ENCODE peak calls at places on chromosomes 5 and 9, in five cellular contexts. Q is lung; S is naive thymus-derived CD4-positive, alpha-beta T cell; W is A549; T is heart left ventricle. N is an unnamed sample.
A peak's percentile ranks its signal among the peaks of the same experiment; 100 is the strongest.

GRCh38 chr9:77649109-77649812 is 1.1 kb upstream of the GNA14 start:
- DNase-seq in Q (no peak), S (no peak), W (peak; percentile 17), T (no peak), N (no peak)

GRCh38 chr9:26369096-26369495 is 523.5 kb downstream of the CAAP1 start:
- DNase-seq in Q (no peak), S (no peak), W (no peak), T (no peak), N (no peak)

GRCh38 chr5:86880785-86881492 is 263.2 kb downstream of the COX7C start:
- DNase-seq in Q (peak; percentile 31), S (no peak), W (peak; percentile 25), T (no peak), N (peak; percentile 34)

GRCh38 chr9:95001720-95002119 is 275.2 kb downstream of the AOPEP start:
- DNase-seq in Q (no peak), S (no peak), W (no peak), T (no peak), N (no peak)

GRCh38 chr5:83467315-83468044 is 4.1 kb upstream of the VCAN start:
- DNase-seq in Q (no peak), S (no peak), W (no peak), T (peak; percentile 67), N (no peak)

GRCh38 chr5:177430972-177431316 is 4.5 kb downstream of the GRK6 start:
- DNase-seq in Q (no peak), S (no peak), W (no peak), T (no peak), N (no peak)

GRCh38 chr5:89946514-89946913 is 463.0 kb downstream of the CETN3 start:
- DNase-seq in Q (no peak), S (no peak), W (no peak), T (no peak), N (no peak)

GRCh38 chr5:126793097-126793496 is 16.2 kb downstream of the LMNB1 start:
- DNase-seq in Q (no peak), S (no peak), W (no peak), T (no peak), N (no peak)

GRCh38 chr5:6483880-6484382 is 35.3 kb downstream of the UBE2QL1 start:
- DNase-seq in Q (no peak), S (no peak), W (no peak), T (no peak), N (no peak)

GRCh38 chr5:44953078-44953477 is 144.3 kb downstream of the MRPS30 start:
- DNase-seq in Q (no peak), S (no peak), W (no peak), T (no peak), N (no peak)

GRCh38 chr5:170393235-170393634 is 4.1 kb upstream of the KCNMB1 start:
- DNase-seq in Q (no peak), S (no peak), W (no peak), T (no peak), N (no peak)

GRCh38 chr5:33166522-33166921 is 274.2 kb upstream of the TARS1 start:
- DNase-seq in Q (no peak), S (no peak), W (no peak), T (no peak), N (no peak)

GRCh38 chr5:17992296-17992695 is 358.0 kb downstream of the TAF11L14 start:
- DNase-seq in Q (no peak), S (no peak), W (no peak), T (no peak), N (no peak)

DNA sequence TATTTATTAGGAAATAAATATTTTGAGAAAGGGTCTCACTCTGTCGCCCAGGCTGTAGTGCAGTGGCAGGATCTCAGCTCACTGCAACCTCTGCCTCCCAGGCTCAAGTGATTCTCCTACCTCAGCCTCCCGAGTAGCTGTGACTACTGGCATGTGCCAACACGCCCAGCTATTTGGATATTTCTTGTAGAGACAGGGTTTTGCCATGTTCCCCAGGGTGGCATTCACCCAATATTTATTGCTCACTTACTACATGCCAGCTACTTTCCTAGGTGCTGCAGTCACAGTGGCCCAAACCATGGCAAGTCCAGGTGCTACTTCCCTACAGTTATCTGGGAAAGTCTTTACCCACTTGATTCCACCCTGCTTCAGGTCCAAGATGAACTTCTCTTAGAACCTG is 8.3 kb upstream of the MED7 start:
- DNase-seq in Q (no peak), S (no peak), W (no peak), T (no peak), N (no peak)
- H3K27ac ChIP-seq in Q (no peak overlapping the region), S (no peak overlapping the region), W (no peak overlapping the region), T (no peak overlapping the region), N (no peak overlapping the region)

DNA sequence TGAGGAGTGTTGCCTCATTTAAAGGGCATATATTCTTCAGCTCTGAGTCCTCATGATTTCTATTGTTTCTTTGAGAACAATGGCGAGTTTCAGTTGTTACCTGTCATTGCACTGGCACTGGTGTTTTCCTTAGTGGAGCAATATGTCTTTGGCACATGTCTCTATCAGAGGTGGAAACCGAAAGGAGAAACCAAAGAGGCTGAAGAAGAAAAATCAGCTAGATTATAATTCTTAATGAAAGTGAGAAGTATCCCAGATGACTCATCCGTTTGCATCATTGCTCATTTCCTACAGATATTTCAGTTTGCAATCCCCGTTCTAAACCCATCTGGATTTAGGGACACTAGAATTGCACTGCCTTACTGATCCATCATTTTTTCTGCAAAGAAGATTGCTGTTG is 324.6 kb downstream of the TMEM232 start:
- DNase-seq in Q (no peak), S (no peak), W (no peak), T (no peak), N (no peak)
- H3K27ac ChIP-seq in Q (no peak overlapping the region), S (no peak overlapping the region), W (no peak overlapping the region), T (no peak overlapping the region), N (no peak overlapping the region)

GRCh38 chr9:97905228-97905627 is 17.1 kb downstream of the TRMO start:
- DNase-seq in Q (no peak), S (no peak), W (no peak), T (no peak), N (no peak)
- H3K27ac ChIP-seq in Q (no peak overlapping the region), S (peak overlapping the region; percentile 95), W (no peak overlapping the region), T (no peak overlapping the region), N (no peak overlapping the region)

GRCh38 chr9:127791085-127791484 is 5.3 kb downstream of the CDK9 start:
- DNase-seq in Q (no peak), S (no peak), W (no peak), T (no peak), N (no peak)

GRCh38 chr9:127788337-127789011 is 2.6 kb downstream of the CDK9 start:
- DNase-seq in Q (no peak), S (no peak), W (no peak), T (no peak), N (no peak)

GRCh38 chr9:127790094-127790855 is 4.4 kb downstream of the CDK9 start:
- DNase-seq in Q (no peak), S (no peak), W (no peak), T (peak; percentile 44), N (no peak)

GRCh38 chr9:127786773-127787123 is 914 bp downstream of the CDK9 start:
- DNase-seq in Q (no peak), S (no peak), W (no peak), T (no peak), N (no peak)

GRCh38 chr9:127789179-127789578 is 3.3 kb downstream of the CDK9 start:
- DNase-seq in Q (no peak), S (no peak), W (no peak), T (peak; percentile 35), N (no peak)
- H3K27ac ChIP-seq in Q (no peak overlapping the region), S (no peak overlapping the region), W (no peak overlapping the region), T (no peak overlapping the region), N (no peak overlapping the region)

GRCh38 chr5:150662731-150663516 is 1.9 kb downstream of the MYOZ3 start:
- DNase-seq in Q (no peak), S (no peak), W (no peak), T (no peak), N (no peak)

GRCh38 chr5:150661821-150662596 is 958 bp downstream of the MYOZ3 start:
- DNase-seq in Q (no peak), S (no peak), W (no peak), T (no peak), N (no peak)

GRCh38 chr5:150659360-150660107 is 1.5 kb upstream of the MYOZ3 start:
- DNase-seq in Q (no peak), S (no peak), W (no peak), T (peak; percentile 30), N (no peak)

GRCh38 chr5:150660108-150660831 is 781 bp upstream of the MYOZ3 start:
- DNase-seq in Q (no peak), S (no peak), W (no peak), T (no peak), N (no peak)

DNA sequence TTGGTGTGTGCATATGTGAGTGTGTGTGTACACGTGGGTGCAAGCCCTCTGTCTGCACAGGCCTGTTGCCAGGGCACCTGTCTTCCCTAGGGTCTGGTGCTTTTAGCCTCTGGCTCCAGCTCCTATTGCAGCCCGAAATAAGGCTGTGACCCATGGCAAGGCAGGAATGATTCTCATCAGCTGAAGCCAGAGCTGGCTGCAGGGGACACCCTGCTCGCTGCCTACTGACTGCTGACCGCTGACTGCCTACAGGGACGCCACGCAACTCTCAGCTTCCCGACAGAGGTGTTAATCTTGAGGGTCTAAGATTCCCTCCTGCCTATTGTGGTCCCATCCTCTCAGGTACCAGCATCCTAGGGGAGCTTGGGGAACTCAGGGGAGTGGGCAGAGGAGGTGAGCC is at the start of gene MYOZ3:
- DNase-seq in Q (no peak), S (no peak), W (no peak), T (no peak), N (no peak)
- H3K27ac ChIP-seq in Q (no peak within 1 kb of the TSS), S (no peak within 1 kb of the TSS), W (peak within 1 kb of the TSS; percentile 23), T (peak within 1 kb of the TSS; percentile 24), N (no peak within 1 kb of the TSS)

GRCh38 chr5:158380661-158381060 is 521.7 kb upstream of the CLINT1 start:
- DNase-seq in Q (no peak), S (no peak), W (no peak), T (no peak), N (peak; percentile 48)
- H3K27ac ChIP-seq in Q (no peak overlapping the region), S (no peak overlapping the region), W (no peak overlapping the region), T (no peak overlapping the region), N (no peak overlapping the region)

GRCh38 chr5:179287631-179288030 is 57.6 kb downstream of the ADAMTS2 start:
- DNase-seq in Q (no peak), S (no peak), W (no peak), T (no peak), N (no peak)

GRCh38 chr5:179281688-179282087 is 63.6 kb downstream of the ADAMTS2 start:
- DNase-seq in Q (no peak), S (no peak), W (no peak), T (no peak), N (no peak)

GRCh38 chr5:179287071-179287470 is 58.2 kb downstream of the ADAMTS2 start:
- DNase-seq in Q (no peak), S (no peak), W (no peak), T (no peak), N (no peak)

GRCh38 chr5:179285236-179285635 is 60.0 kb downstream of the ADAMTS2 start:
- DNase-seq in Q (no peak), S (no peak), W (no peak), T (peak; percentile 91), N (no peak)

DNA sequence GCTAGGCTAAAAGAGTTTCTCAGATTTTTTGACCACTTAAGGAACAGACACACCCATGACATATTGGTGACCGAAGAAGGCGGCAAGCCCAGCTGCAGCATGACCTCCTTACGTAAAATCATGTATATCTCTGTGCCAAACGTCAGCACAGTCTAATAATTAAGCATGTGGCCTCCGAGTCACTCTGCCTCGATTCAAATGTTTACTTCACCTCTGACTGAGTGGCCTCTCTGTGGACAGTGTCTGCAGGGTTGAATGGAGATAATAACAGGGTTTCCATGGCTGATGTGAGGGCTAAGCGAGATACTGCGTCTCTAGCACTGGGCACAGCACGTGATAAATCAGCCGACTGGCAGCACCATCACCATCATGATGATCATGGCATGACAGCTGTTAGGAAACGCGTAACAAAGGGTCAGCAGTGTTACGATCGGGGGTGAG is 60.5 kb downstream of the ADAMTS2 start:
- DNase-seq in Q (no peak), S (no peak), W (no peak), T (no peak), N (no peak)
- H3K27ac ChIP-seq in Q (no peak overlapping the region), S (no peak overlapping the region), W (no peak overlapping the region), T (peak overlapping the region; percentile 44), N (no peak overlapping the region)

GRCh38 chr9:137666505-137666809 is 47.7 kb downstream of the EHMT1 start:
- DNase-seq in Q (no peak), S (no peak), W (no peak), T (peak; percentile 41), N (no peak)
- H3K27ac ChIP-seq in Q (no peak overlapping the region), S (no peak overlapping the region), W (no peak overlapping the region), T (no peak overlapping the region), N (no peak overlapping the region)

N was measured in epithelial cell of prostate.